ENCODE peak calls at places on chromosomes 16 and 17, in five cellular contexts. L is tibial artery; S is stimulated activated CD8-positive, alpha-beta memory T cell treated with anti-CD3 and anti-CD28 coated beads, Interleukin-12 subunit alpha, Interleukin-12 subunit beta, amount 100 ng/mL, for 4 hours; Z is HuH-7.5; P is T-helper 1 cell. E is an unnamed sample.

GRCh38 chr17:55215711-55216110 is 49.0 kb upstream of the HLF start:
- DNase-seq in L (no peak), Z (no peak), P (no peak), S (no peak), E (no peak)

GRCh38 chr17:48153711-48154642 is 46.4 kb downstream of the SNX11 start:
- DNase-seq in P (no peak), S (no peak), Z (no peak), L (no peak), E (no peak)

GRCh38 chr16:76123966-76124365 is 153.2 kb upstream of the CNTNAP4 start:
- DNase-seq in S (no peak), P (no peak), L (no peak), Z (no peak), E (no peak)

GRCh38 chr16:88505405-88506082 is 52.5 kb downstream of the ZFPM1 start:
- DNase-seq in L (no peak), Z (peak; percentile 97), S (peak; percentile 37), P (peak; percentile 23), E (peak; percentile 37)

GRCh38 chr16:85699628-85700027 is 10.9 kb upstream of the GINS2 start:
- DNase-seq in L (no peak), S (no peak), P (no peak), Z (no peak), E (no peak)

GRCh38 chr17:16477255-16477654 is 14.7 kb downstream of the LRRC75A start:
- DNase-seq in Z (no peak), L (no peak), S (no peak), P (no peak), E (peak; percentile 79)

GRCh38 chr17:38591759-38592241 is 14.0 kb downstream of the SRCIN1 start:
- DNase-seq in S (no peak), L (no peak), P (peak; percentile 51), Z (no peak), E (no peak)

GRCh38 chr16:87570564-87570937 is 31.8 kb upstream of the JPH3 start:
- DNase-seq in P (no peak), S (no peak), L (no peak), Z (no peak), E (no peak)

GRCh38 chr17:75105269-75106080 is 4.3 kb upstream of the ARMC7 start:
- DNase-seq in S (no peak), P (no peak), Z (peak; percentile 67), L (no peak), E (no peak)

GRCh38 chr17:71032746-71033273 is 863.5 kb downstream of the KCNJ2 start:
- DNase-seq in L (no peak), P (no peak), S (no peak), Z (no peak), E (no peak)

GRCh38 chr16:12618515-12618914 is 185.2 kb downstream of the CPPED1 start:
- DNase-seq in P (no peak), Z (no peak), S (no peak), L (no peak), E (no peak)

GRCh38 chr16:22353933-22354541 is 20.4 kb downstream of the CDR2 start:
- DNase-seq in S (no peak), Z (no peak), L (no peak), P (no peak), E (no peak)

GRCh38 chr17:49910094-49910857 is 58.7 kb upstream of the DLX4 start:
- DNase-seq in L (no peak), P (no peak), S (no peak), Z (no peak), E (no peak)

GRCh38 chr16:71282943-71283342 is 6.3 kb downstream of the CMTR2 start:
- DNase-seq in L (no peak), S (no peak), P (no peak), Z (no peak), E (no peak)

GRCh38 chr17:82839617-82840292 is at the start of gene ZNF750:
- DNase-seq in P (no peak), S (no peak), L (no peak), Z (no peak), E (no peak)

GRCh38 chr17:40293363-40293762 is 5.7 kb downstream of the CDC6 start:
- DNase-seq in L (no peak), S (no peak), Z (no peak), P (no peak), E (no peak)

E was measured in uterus.